ENCODE peak calls at places on chromosomes 7 and 10, in six cellular contexts. W is HFF-Myc, E is fibroblast of the aortic adventitia, P is GM23338, Q is astrocyte of the spinal cord, J is mucosa of descending colon. Y is an unnamed sample.

GRCh38 chr10:12042409-12042796 is 206 bp downstream of the UPF2 start:
- DNase-seq in W (no peak), E (no peak), P (peak), Q (no peak), J (no peak), Y (peak)

GRCh38 chr7:91187061-91187460 is 77.2 kb upstream of the FZD1 start:
- DNase-seq in W (no peak), E (no peak), P (no peak), Q (no peak), J (no peak), Y (no peak)

GRCh38 chr10:50629495-50630122 is 5.9 kb upstream of the SGMS1 start:
- DNase-seq in W (no peak), E (no peak), P (peak), Q (no peak), J (no peak), Y (no peak)

GRCh38 chr10:128029280-128029618 is 97.0 kb downstream of the MKI67 start:
- DNase-seq in W (no peak), E (no peak), P (no peak), Q (no peak), J (no peak), Y (no peak)

GRCh38 chr7:151717415-151717814 is 159.5 kb downstream of the PRKAG2 start:
- DNase-seq in W (no peak), E (no peak), P (no peak), Q (no peak), J (no peak), Y (no peak)

GRCh38 chr10:24318517-24318916 is 109.6 kb downstream of the KIAA1217 start:
- DNase-seq in W (no peak), E (no peak), P (no peak), Q (no peak), J (no peak), Y (no peak)

GRCh38 chr7:132622081-132622480 is 45.8 kb upstream of the PLXNA4 start:
- DNase-seq in W (no peak), E (no peak), P (no peak), Q (no peak), J (no peak), Y (no peak)

GRCh38 chr10:62637249-62638061 is 167.1 kb upstream of the ADO start:
- DNase-seq in W (no peak), E (peak), P (no peak), Q (no peak), J (peak), Y (peak)

DNA sequence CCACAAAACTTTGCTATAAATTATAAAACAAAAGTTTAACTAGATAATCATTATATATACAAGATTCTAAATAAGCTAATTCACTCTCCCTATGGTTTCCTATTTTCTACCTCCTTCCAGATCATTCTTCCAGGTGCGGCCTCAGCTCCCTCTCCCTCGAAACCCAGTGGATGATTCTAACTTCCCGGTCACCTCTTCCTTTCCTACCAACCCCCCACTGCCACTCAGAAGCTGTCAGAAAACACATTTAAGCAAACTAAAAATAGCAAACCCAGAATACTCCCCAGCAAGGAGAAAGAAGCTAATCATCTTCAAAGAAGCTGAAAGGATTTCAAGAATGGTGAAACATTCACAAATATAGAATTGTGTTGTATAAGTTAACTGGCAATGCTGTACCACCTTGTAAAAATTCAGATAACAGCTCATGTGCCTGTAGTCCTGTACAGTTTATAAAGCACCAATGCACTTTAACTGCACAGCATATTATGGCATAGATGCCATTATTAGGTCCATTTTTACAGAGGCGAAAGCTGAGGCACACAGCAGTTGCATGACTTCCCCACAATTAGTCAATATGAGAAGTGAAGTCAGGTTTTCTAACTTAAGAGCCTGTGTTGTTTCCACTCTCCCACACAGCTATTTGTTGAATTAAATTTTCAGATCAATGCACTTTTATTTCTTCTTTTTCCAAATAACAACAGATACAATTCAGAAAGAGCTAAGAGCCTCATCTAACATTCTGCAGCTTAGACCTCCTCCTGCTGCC is 13.7 kb upstream of the DNTT start:
- DNase-seq in W (no peak), E (no peak), P (no peak), Q (no peak), J (no peak), Y (no peak)
- H3K4me3 ChIP-seq in W (no peak), E (no peak), P (no peak), Q (no peak), J (no peak), Y (no peak)

GRCh38 chr7:22333680-22334141 is 23.2 kb downstream of the RAPGEF5 start:
- DNase-seq in W (no peak), E (no peak), P (no peak), Q (no peak), J (peak), Y (no peak)
- TF ChIP-seq CTCF in W (no peak), E (no peak), P (no peak), Q (no peak), J (no peak), Y (no peak)

GRCh38 chr10:7696545-7696944 is 6.6 kb upstream of the ITIH2 start:
- DNase-seq in W (no peak), E (peak), P (no peak), Q (peak), J (no peak), Y (no peak)
- H3K4me3 ChIP-seq in W (no peak), E (no peak), P (no peak), Q (no peak), J (no peak), Y (no peak)

GRCh38 chr10:64089648-64090047 is 568.4 kb downstream of the REEP3 start:
- DNase-seq in W (no peak), E (no peak), P (no peak), Q (no peak), J (no peak), Y (no peak)

GRCh38 chr10:64093304-64093703 is 572.1 kb downstream of the REEP3 start:
- DNase-seq in W (no peak), E (no peak), P (no peak), Q (no peak), J (no peak), Y (no peak)

GRCh38 chr10:64093946-64094560 is 572.9 kb downstream of the REEP3 start:
- DNase-seq in W (no peak), E (no peak), P (no peak), Q (no peak), J (no peak), Y (no peak)

GRCh38 chr10:64090865-64091264 is 569.7 kb downstream of the REEP3 start:
- DNase-seq in W (no peak), E (no peak), P (no peak), Q (no peak), J (no peak), Y (no peak)

GRCh38 chr10:64091889-64092288 is 570.7 kb downstream of the REEP3 start:
- DNase-seq in W (no peak), E (no peak), P (peak), Q (no peak), J (peak), Y (no peak)
- TF ChIP-seq CTCF in W (no peak), E (no peak), P (peak), Q (peak), J (no peak), Y (peak)

Y was measured in cardiac fibroblast.